ENCODE peak calls at places on chromosomes 11 and 22, in seven cellular contexts. U is GM12865, T is pancreas, K is esophagus muscularis mucosa, W is MM.1S, O is choroid plexus epithelial cell, L is fibroblast of pulmonary artery. V is an unnamed sample.

GRCh38 chr22:17235861-17236260 is 16.6 kb upstream of the ADA2 start:
- DNase-seq in K (no peak), U (no peak), T (no peak), L (no peak), O (no peak), W (no peak), V (no peak)

GRCh38 chr11:9525116-9525515 is 48.4 kb upstream of the WEE1 start:
- DNase-seq in T (no peak), U (no peak), W (no peak), K (no peak), L (peak), O (peak), V (no peak)

GRCh38 chr11:215581-216037 is 8.1 kb downstream of the RIC8A start:
- DNase-seq in O (no peak), W (no peak), T (peak), K (no peak), L (no peak), U (no peak), V (no peak)

GRCh38 chr11:61193596-61193995 is 9.7 kb upstream of the PGA3 start:
- DNase-seq in W (no peak), K (no peak), U (no peak), T (no peak), O (no peak), L (no peak), V (no peak)

GRCh38 chr22:22141771-22142591 is 102.6 kb upstream of the VPREB1 start:
- DNase-seq in L (no peak), W (no peak), U (no peak), T (no peak), O (peak), K (no peak), V (no peak)

GRCh38 chr11:76658651-76659650 is 11.6 kb downstream of the LRRC32 start:
- DNase-seq in L (no peak), K (no peak), W (no peak), O (no peak), U (no peak), T (peak), V (no peak)

GRCh38 chr11:19811391-19811790 is 98.8 kb downstream of the NAV2 start:
- DNase-seq in K (no peak), W (no peak), L (no peak), O (no peak), U (no peak), T (no peak), V (no peak)

GRCh38 chr11:115330693-115331482 is 173.3 kb downstream of the CADM1 start:
- DNase-seq in W (no peak), L (no peak), O (no peak), K (no peak), U (no peak), T (no peak), V (no peak)

GRCh38 chr22:32622762-32623147 is 148.1 kb downstream of the FBXO7 start:
- DNase-seq in L (no peak), T (no peak), U (no peak), O (no peak), K (no peak), W (no peak), V (no peak)

GRCh38 chr22:49300951-49301397 is 526.7 kb downstream of the BRD1 start:
- DNase-seq in O (no peak), K (no peak), U (no peak), T (no peak), W (no peak), L (no peak), V (peak)

GRCh38 chr11:92198276-92198675 is 26.3 kb upstream of the FAT3 start:
- DNase-seq in K (no peak), U (no peak), W (no peak), L (no peak), T (no peak), O (no peak), V (no peak)

GRCh38 chr11:1303196-1303821 is 6.1 kb downstream of the TOLLIP start:
- DNase-seq in O (no peak), K (peak), W (no peak), U (no peak), L (no peak), T (peak), V (peak)

GRCh38 chr11:121389651-121390050 is 62.5 kb upstream of the SORL1 start:
- DNase-seq in K (no peak), L (no peak), W (no peak), T (no peak), O (peak), U (no peak), V (no peak)

GRCh38 chr11:119178166-119178680 is 7.1 kb upstream of the NHERF4 start:
- DNase-seq in K (no peak), O (peak), W (no peak), L (peak), U (no peak), T (no peak), V (no peak)

GRCh38 chr11:75270896-75271415 is 30.4 kb downstream of the TPBGL start:
- DNase-seq in O (peak), K (no peak), T (peak), U (peak), W (peak), L (peak), V (no peak)

GRCh38 chr11:5983443-5983842 is 3.3 kb downstream of the OR52L1 start:
- DNase-seq in O (no peak), W (no peak), U (no peak), K (no peak), L (no peak), T (no peak), V (no peak)

GRCh38 chr11:72475359-72475758 is 41.0 kb upstream of the CLPB start:
- DNase-seq in T (no peak), K (no peak), U (no peak), O (no peak), L (no peak), W (no peak), V (peak)

GRCh38 chr22:17368727-17369552 is at the start of gene CECR2:
- DNase-seq in L (peak), T (peak), W (peak), K (no peak), O (peak), U (no peak), V (no peak)

GRCh38 chr11:102561636-102562035 is 31.1 kb upstream of the MMP7 start:
- DNase-seq in W (no peak), K (no peak), T (no peak), L (no peak), O (no peak), U (no peak), V (no peak)

GRCh38 chr22:27755521-27756211 is 45.9 kb downstream of the MN1 start:
- DNase-seq in L (no peak), K (no peak), T (no peak), U (no peak), O (no peak), W (no peak), V (no peak)

GRCh38 chr22:42773161-42773560 is 52.5 kb upstream of the A4GALT start:
- DNase-seq in L (no peak), U (peak), K (no peak), T (no peak), W (no peak), O (peak), V (no peak)

GRCh38 chr11:110430267-110431211 is 791 bp downstream of the FDX1 start:
- DNase-seq in O (peak), W (peak), T (no peak), K (no peak), U (peak), L (peak), V (no peak)

GRCh38 chr11:110431212-110432073 is 1.7 kb downstream of the FDX1 start:
- DNase-seq in O (peak), L (peak), K (no peak), U (peak), W (peak), T (no peak), V (no peak)

GRCh38 chr11:110428040-110428439 is 1.7 kb upstream of the FDX1 start:
- DNase-seq in U (no peak), O (no peak), W (no peak), L (no peak), T (no peak), K (no peak), V (no peak)

GRCh38 chr11:110428956-110429613 is 663 bp upstream of the FDX1 start:
- DNase-seq in K (no peak), O (no peak), W (peak), T (no peak), U (peak), L (no peak), V (no peak)

GRCh38 chr11:110429614-110430266 is at the start of gene FDX1:
- DNase-seq in U (peak), O (peak), T (peak), K (peak), L (peak), W (peak), V (peak)
- TF ChIP-seq CTCF in U (peak), O (peak), T (peak), K (peak), L (peak), W (peak), V (peak)

DNA sequence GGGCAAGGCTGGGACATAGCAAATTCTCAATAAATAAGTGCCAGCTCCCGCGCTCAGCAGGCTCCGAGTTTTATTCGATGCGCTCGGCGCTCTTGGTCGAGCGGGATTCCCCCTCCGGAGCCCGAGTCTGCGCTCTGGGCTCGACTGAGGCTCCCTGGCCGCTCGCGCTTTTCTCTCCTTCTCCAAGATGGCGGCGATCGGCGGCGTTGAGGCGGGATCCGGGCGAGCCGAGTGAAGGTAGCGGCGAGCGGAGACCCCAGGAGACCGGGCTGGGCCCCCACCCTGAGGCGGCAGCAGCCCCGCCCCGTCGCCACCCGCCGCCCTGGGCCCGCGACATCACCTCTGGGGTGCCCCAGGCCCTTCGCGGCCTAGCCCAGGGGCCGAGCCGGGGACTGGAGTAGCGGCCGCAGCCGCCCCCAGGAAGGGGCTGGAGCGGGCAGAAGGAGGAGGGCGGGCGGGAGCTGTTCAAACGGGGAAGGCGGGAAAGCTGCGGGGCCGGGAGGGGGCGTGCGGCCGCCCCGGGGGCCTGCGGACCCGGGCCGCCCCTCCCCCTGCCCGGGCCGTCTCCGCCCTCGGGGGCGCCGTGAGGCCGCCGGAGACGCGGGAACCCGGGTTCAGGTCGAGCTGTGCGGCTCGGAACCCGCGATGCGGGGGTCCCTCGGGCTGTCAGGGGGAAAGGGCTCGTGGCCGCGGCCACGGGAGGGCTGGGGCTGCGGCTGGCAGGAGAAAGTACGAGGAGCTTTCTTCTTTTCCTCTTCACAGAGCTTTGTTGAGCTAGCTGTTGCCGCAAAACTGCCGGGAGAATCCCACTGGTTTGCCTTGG is at the start of gene HMGXB4:
- DNase-seq in K (peak), T (peak), W (peak), L (peak), U (peak), O (peak), V (peak)
- TF ChIP-seq CTCF in K (no peak), T (no peak), W (no peak), L (no peak), U (peak), O (no peak), V (peak)

GRCh38 chr11:18743900-18744514 is 18.0 kb upstream of the IGSF22 start:
- DNase-seq in K (no peak), U (no peak), T (no peak), O (no peak), W (no peak), L (no peak), V (no peak)
- TF ChIP-seq CTCF in K (no peak), U (no peak), T (no peak), O (no peak), W (no peak), L (no peak), V (no peak)

DNA sequence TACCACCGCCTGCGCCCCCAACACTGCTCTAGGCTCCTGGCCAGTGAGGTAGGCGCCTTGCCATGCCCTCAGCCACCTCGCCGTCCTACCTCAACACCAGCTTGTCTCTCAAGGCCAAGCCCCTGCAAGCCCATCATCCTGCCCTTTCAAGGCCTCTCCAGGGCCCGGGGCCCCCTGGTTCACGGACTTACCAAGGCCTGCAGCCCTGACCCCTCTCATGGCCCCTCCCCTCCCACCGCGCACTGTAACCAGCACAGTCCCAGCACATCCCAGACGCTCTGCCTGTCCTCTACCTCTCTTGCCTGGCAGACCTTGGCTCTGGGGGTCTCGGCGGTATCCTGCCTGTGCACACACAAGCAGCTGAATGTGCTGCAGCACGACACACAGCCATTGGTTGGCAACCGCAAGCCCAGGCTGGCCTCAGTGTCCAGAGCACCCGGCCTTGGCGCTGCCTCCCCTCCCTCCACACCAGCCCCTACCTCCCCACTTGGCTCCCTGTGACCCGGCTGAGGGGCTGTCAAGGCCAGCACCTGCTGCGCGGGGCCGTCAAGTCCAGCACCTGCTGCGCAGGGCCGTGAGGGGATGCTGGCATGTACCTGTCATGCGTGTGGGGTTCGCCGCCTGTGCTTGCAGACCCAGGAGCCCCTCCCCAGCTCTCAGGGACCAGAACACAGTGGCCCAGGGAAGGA is 37.2 kb downstream of the TBX1 start:
- DNase-seq in O (no peak), W (no peak), K (no peak), U (no peak), L (no peak), T (no peak), V (no peak)
- TF ChIP-seq CTCF in O (no peak), W (no peak), K (no peak), U (no peak), L (no peak), T (no peak), V (no peak)

DNA sequence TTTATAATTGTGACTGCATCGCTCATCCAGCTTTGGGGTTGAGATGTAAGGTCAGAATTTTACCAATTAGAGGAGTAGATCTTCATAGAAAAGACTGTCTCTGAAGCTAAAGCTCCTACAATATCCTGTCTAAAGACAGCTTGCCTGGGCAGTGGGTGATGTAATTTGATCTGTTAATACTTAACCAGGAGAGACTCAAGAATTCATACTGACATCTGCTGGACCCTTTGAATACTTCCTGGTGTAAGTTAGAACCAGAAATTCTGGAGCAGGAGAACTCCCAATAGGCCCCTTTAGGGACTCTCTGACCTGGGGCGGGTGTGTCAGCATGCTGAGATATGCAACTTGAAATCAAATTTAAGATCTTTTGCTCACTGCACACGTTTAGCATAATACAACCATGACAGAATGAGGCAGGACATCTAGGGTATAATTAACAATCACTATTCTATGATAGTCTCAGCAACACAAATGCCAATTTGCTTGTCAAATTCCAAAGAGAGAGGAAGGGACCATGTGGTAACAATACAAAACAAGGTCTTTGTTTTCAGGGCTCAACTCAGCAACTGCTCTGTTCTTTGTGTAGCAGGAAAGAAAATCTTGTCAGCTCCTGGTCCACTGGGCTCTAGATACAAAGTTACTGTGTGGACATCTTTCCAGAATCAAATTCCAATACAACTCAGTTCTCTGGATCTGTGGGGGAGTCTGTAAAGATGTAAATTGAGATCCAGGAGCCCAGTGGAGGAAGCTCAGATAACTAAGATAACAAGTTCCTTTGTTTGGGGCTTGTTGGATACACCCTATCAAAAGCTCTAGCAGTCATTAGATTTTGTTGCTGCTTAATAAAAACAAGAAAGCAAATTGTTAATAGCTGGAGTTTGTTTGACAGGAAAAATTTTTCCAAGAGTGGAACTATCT is 144.0 kb downstream of the INSC start:
- DNase-seq in W (no peak), O (peak), L (peak), K (no peak), T (no peak), U (no peak), V (no peak)
- TF ChIP-seq CTCF in W (no peak), O (peak), L (peak), K (no peak), T (no peak), U (no peak), V (peak)

GRCh38 chr22:20267441-20268288 is 453 bp downstream of the RTN4R start:
- DNase-seq in T (no peak), O (no peak), W (no peak), L (no peak), U (no peak), K (no peak), V (no peak)
- TF ChIP-seq CTCF in T (no peak), O (no peak), W (no peak), L (no peak), U (no peak), K (no peak), V (no peak)

GRCh38 chr22:40039482-40039881 is 44.7 kb downstream of the FAM83F start:
- DNase-seq in U (no peak), O (peak), T (no peak), L (no peak), K (no peak), W (no peak), V (no peak)

GRCh38 chr22:40035351-40035750 is 40.6 kb downstream of the FAM83F start:
- DNase-seq in L (no peak), K (no peak), U (no peak), O (no peak), W (no peak), T (no peak), V (no peak)

GRCh38 chr22:40037320-40037719 is 42.6 kb downstream of the FAM83F start:
- DNase-seq in L (no peak), U (no peak), O (no peak), K (no peak), W (no peak), T (no peak), V (no peak)

GRCh38 chr22:40036126-40036525 is 41.4 kb downstream of the FAM83F start:
- DNase-seq in O (no peak), K (no peak), L (no peak), W (no peak), T (no peak), U (no peak), V (no peak)

GRCh38 chr22:40036591-40037225 is 42.0 kb downstream of the FAM83F start:
- DNase-seq in W (peak), L (peak), T (no peak), K (no peak), O (peak), U (peak), V (no peak)
- TF ChIP-seq CTCF in W (peak), L (peak), T (peak), K (peak), O (peak), U (peak), V (peak)

DNA sequence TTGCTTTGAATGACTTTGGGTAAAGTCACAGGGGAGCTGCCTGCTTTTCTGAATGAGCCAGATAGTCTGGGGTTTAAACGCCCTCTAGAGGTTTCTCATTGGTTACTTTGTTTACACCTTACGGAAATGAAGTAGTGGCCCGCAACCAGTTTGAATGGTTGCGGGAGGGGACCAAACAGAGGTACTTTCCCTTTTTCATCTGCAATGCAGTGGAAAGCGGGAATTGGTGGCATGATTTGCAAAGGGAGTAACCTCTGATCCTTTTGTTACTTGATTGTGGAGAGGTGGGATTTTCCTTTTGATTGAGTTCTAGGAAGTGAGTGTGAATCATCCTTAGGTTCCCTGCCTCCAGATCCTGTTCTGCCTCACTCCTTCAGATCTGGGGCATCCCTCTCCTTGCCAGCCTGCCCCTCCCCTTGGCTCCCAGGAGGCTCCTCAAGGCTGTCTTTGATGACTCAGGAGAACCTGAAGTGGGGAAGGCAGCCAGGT is 15.9 kb upstream of the GLYATL1 start:
- DNase-seq in T (no peak), L (peak), O (peak), W (peak), U (peak), K (no peak), V (no peak)
- TF ChIP-seq CTCF in T (no peak), L (peak), O (peak), W (peak), U (peak), K (no peak), V (peak)